ENCODE peak calls at places on chromosomes 2 and 18, in four cellular contexts. One of them, this sample, is unnamed.

GRCh38 chr2:45984366-45984765 is 312.8 kb upstream of the EPAS1 start:
- DNase-seq in neuronal stem cell: no peak
- DNase-seq in IMR-90: no peak
- DNase-seq in H9: no peak
- DNase-seq in this sample: no peak

GRCh38 chr2:130754811-130755210 is 529 bp upstream of the AMER3 start:
- DNase-seq in H9: no peak
- DNase-seq in IMR-90: no peak
- DNase-seq in neuronal stem cell: no peak
- DNase-seq in this sample: no peak

GRCh38 chr2:201707753-201708152 is 9.3 kb upstream of the MPP4 start:
- DNase-seq in neuronal stem cell: no peak
- DNase-seq in IMR-90: peak; percentile 66
- DNase-seq in H9: no peak
- DNase-seq in this sample: no peak

GRCh38 chr18:68414407-68414806 is 300.5 kb downstream of the TMX3 start:
- DNase-seq in H9: no peak
- DNase-seq in IMR-90: no peak
- DNase-seq in neuronal stem cell: no peak
- DNase-seq in this sample: no peak

GRCh38 chr2:70557171-70557838 is 3.7 kb upstream of the TGFA start:
- DNase-seq in H9: no peak
- DNase-seq in IMR-90: no peak
- DNase-seq in neuronal stem cell: no peak
- DNase-seq in this sample: no peak

GRCh38 chr18:39591647-39592046 is 2026.0 kb upstream of the CELF4 start:
- DNase-seq in IMR-90: no peak
- DNase-seq in H9: peak; percentile 64
- DNase-seq in neuronal stem cell: no peak
- DNase-seq in this sample: no peak

GRCh38 chr18:48703418-48703817 is 164.6 kb downstream of the CTIF start:
- DNase-seq in IMR-90: no peak
- DNase-seq in H9: no peak
- DNase-seq in neuronal stem cell: no peak
- DNase-seq in this sample: no peak

GRCh38 chr2:39304729-39305128 is 61.0 kb upstream of the CDKL4 start:
- DNase-seq in H9: no peak
- DNase-seq in neuronal stem cell: no peak
- DNase-seq in IMR-90: no peak
- DNase-seq in this sample: peak; percentile 29

GRCh38 chr18:75226301-75226955 is 15.8 kb downstream of the TSHZ1 start:
- DNase-seq in IMR-90: peak; percentile 18
- DNase-seq in H9: no peak
- DNase-seq in neuronal stem cell: peak; percentile 5
- DNase-seq in this sample: no peak

GRCh38 chr2:85132834-85133637 is at the start of gene TCF7L1:
- DNase-seq in IMR-90: peak; percentile 88
- DNase-seq in neuronal stem cell: peak; percentile 91
- DNase-seq in H9: peak; percentile 92
- DNase-seq in this sample: peak; percentile 92

GRCh38 chr2:240573071-240573515 is 4.8 kb downstream of the RNPEPL1 start:
- DNase-seq in IMR-90: no peak
- DNase-seq in H9: no peak
- DNase-seq in neuronal stem cell: no peak
- DNase-seq in this sample: no peak

GRCh38 chr2:177989029-177989885 is 83.3 kb downstream of the PDE11A start:
- DNase-seq in H9: no peak
- DNase-seq in IMR-90: peak; percentile 68
- DNase-seq in neuronal stem cell: no peak
- DNase-seq in this sample: peak; percentile 28

GRCh38 chr18:63508634-63509033 is 31.9 kb downstream of the SERPINB5 start:
- DNase-seq in neuronal stem cell: no peak
- DNase-seq in H9: no peak
- DNase-seq in IMR-90: no peak
- DNase-seq in this sample: no peak

GRCh38 chr2:58293056-58293455 is 51.9 kb upstream of the FANCL start:
- DNase-seq in H9: no peak
- DNase-seq in neuronal stem cell: no peak
- DNase-seq in IMR-90: no peak
- DNase-seq in this sample: no peak

GRCh38 chr2:111192778-111193368 is 72.2 kb downstream of the BCL2L11 start:
- DNase-seq in H9: no peak
- DNase-seq in IMR-90: no peak
- DNase-seq in neuronal stem cell: no peak
- DNase-seq in this sample: no peak

GRCh38 chr2:181658444-181658843 is 1.5 kb upstream of the CERKL start:
- DNase-seq in H9: peak; percentile 38
- DNase-seq in IMR-90: no peak
- DNase-seq in neuronal stem cell: no peak
- DNase-seq in this sample: no peak

GRCh38 chr2:172643142-172643541 is 87.3 kb downstream of the PDK1 start:
- DNase-seq in neuronal stem cell: no peak
- DNase-seq in H9: no peak
- DNase-seq in IMR-90: peak; percentile 93
- DNase-seq in this sample: no peak

GRCh38 chr2:8627692-8628085 is 54.2 kb upstream of the ID2 start:
- DNase-seq in IMR-90: no peak
- DNase-seq in H9: no peak
- DNase-seq in neuronal stem cell: no peak
- DNase-seq in this sample: no peak

GRCh38 chr2:46010925-46011490 is 286.2 kb upstream of the EPAS1 start:
- DNase-seq in H9: no peak
- DNase-seq in IMR-90: peak; percentile 74
- DNase-seq in neuronal stem cell: no peak
- DNase-seq in this sample: peak; percentile 66

GRCh38 chr2:128641421-128642095 is 322.9 kb upstream of the HS6ST1 start:
- DNase-seq in H9: peak; percentile 21
- DNase-seq in neuronal stem cell: no peak
- DNase-seq in IMR-90: no peak
- DNase-seq in this sample: no peak

GRCh38 chr2:52732849-52733395 is 1034.7 kb upstream of the CHAC2 start:
- DNase-seq in H9: no peak
- DNase-seq in IMR-90: no peak
- DNase-seq in neuronal stem cell: peak; percentile 5
- DNase-seq in this sample: no peak

GRCh38 chr18:7755753-7756475 is 188.8 kb downstream of the PTPRM start:
- DNase-seq in IMR-90: peak; percentile 31
- DNase-seq in neuronal stem cell: no peak
- DNase-seq in H9: no peak
- DNase-seq in this sample: peak; percentile 45

GRCh38 chr18:8982416-8983183 is 119.9 kb upstream of the NDUFV2 start:
- DNase-seq in neuronal stem cell: peak; percentile 21
- DNase-seq in IMR-90: peak; percentile 74
- DNase-seq in H9: no peak
- DNase-seq in this sample: peak; percentile 70

GRCh38 chr2:204226305-204226861 is 289.8 kb downstream of the ICOS start:
- DNase-seq in neuronal stem cell: no peak
- DNase-seq in H9: no peak
- DNase-seq in IMR-90: no peak
- DNase-seq in this sample: no peak

GRCh38 chr2:61356261-61356957 is 114.5 kb downstream of the USP34 start:
- DNase-seq in IMR-90: peak; percentile 50
- DNase-seq in H9: no peak
- DNase-seq in neuronal stem cell: no peak
- DNase-seq in this sample: peak; percentile 70

GRCh38 chr2:52964916-52965530 is 802.6 kb upstream of the CHAC2 start:
- DNase-seq in IMR-90: no peak
- DNase-seq in H9: no peak
- DNase-seq in neuronal stem cell: no peak
- DNase-seq in this sample: no peak

GRCh38 chr18:76960528-76961035 is 138.2 kb downstream of the ZNF236 start:
- DNase-seq in neuronal stem cell: no peak
- DNase-seq in IMR-90: no peak
- DNase-seq in H9: no peak
- DNase-seq in this sample: no peak

GRCh38 chr2:241803387-241804325 is 5.3 kb upstream of the NEU4 start:
- DNase-seq in IMR-90: peak; percentile 31
- DNase-seq in neuronal stem cell: no peak
- DNase-seq in H9: peak; percentile 51
- DNase-seq in this sample: no peak

GRCh38 chr2:240896871-240897692 is 1.1 kb upstream of the MAB21L4 start:
- DNase-seq in H9: no peak
- DNase-seq in neuronal stem cell: no peak
- DNase-seq in IMR-90: no peak
- DNase-seq in this sample: no peak

GRCh38 chr2:8402222-8402621 is 279.6 kb upstream of the ID2 start:
- DNase-seq in H9: no peak
- DNase-seq in IMR-90: no peak
- DNase-seq in neuronal stem cell: no peak
- DNase-seq in this sample: no peak

DNA sequence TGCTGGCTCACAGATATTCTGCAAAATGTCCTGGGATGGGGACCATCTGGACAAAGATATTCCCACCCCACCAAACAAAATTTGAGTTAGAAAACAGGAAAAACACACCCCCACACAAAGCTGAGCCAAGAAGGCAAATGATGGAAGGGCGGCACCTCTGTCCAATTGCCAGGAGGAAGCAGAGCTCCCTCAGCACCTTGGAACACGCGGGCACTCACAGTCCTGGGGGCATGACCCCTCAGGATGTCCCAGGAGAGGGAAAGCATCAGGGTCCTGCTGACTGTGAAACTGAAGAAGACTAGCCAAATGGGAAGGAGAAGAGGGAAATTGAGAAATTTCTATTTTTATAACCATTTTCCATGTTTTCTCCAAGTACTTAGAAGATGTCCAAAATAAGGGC is 290.1 kb upstream of the ACVR2A start:
- DNase-seq in IMR-90: no peak
- DNase-seq in H9: no peak
- DNase-seq in neuronal stem cell: no peak
- DNase-seq in this sample: no peak
- H2BK5ac ChIP-seq in IMR-90: no peak overlapping the region
- H2BK5ac ChIP-seq in H9: no peak overlapping the region
- H2BK5ac ChIP-seq in neuronal stem cell: no peak overlapping the region
- H2BK5ac ChIP-seq in this sample: no peak overlapping the region

GRCh38 chr2:216687646-216688045 is 7.7 kb downstream of the IGFBP5 start:
- DNase-seq in IMR-90: no peak
- DNase-seq in H9: peak; percentile 80
- DNase-seq in neuronal stem cell: no peak
- DNase-seq in this sample: no peak
- H4K91ac ChIP-seq in IMR-90: no peak overlapping the region
- H4K91ac ChIP-seq in H9: no peak overlapping the region
- H4K91ac ChIP-seq in neuronal stem cell: no peak overlapping the region
- H4K91ac ChIP-seq in this sample: no peak overlapping the region

GRCh38 chr2:163662141-163662780 is 73.5 kb downstream of the FIGN start:
- DNase-seq in neuronal stem cell: no peak
- DNase-seq in H9: no peak
- DNase-seq in IMR-90: peak; percentile 37
- DNase-seq in this sample: no peak
- H3K4me1 ChIP-seq in neuronal stem cell: no peaks in the 10 kb centered on the region
- H3K4me1 ChIP-seq in H9: peaks cover 6% of the 10 kb centered on the region
- H3K4me1 ChIP-seq in IMR-90: peaks cover 7% of the 10 kb centered on the region
- H3K4me1 ChIP-seq in this sample: peaks cover 8% of the 10 kb centered on the region

DNA sequence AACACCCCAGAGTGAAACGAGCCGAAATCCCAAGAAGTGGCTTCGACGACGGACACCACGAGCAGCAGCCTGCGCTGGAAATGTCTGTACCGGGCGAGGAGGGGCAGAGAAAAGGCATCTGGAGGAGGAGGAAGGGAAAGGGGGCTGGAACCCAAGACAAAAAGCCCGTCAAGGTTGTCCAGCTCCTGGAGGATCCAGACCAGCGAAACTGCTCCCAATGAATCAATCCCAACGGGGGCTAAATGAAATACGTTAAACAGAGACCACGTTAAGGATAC is 481 bp downstream of the CCDC88A start:
- DNase-seq in H9: peak; percentile 48
- DNase-seq in IMR-90: peak; percentile 18
- DNase-seq in neuronal stem cell: no peak
- DNase-seq in this sample: peak; percentile 62
- H2BK5ac ChIP-seq in H9: no peak overlapping the region
- H2BK5ac ChIP-seq in IMR-90: peak overlapping the region; percentile 86
- H2BK5ac ChIP-seq in neuronal stem cell: peak overlapping the region; percentile 87
- H2BK5ac ChIP-seq in this sample: peak overlapping the region; percentile 71

GRCh38 chr2:158905824-158906223 is 62.6 kb upstream of the TANC1 start:
- DNase-seq in H9: no peak
- DNase-seq in neuronal stem cell: no peak
- DNase-seq in IMR-90: peak; percentile 73
- DNase-seq in this sample: peak; percentile 66
- H4K91ac ChIP-seq in H9: no peak overlapping the region
- H4K91ac ChIP-seq in neuronal stem cell: no peak overlapping the region
- H4K91ac ChIP-seq in IMR-90: no peak overlapping the region
- H4K91ac ChIP-seq in this sample: no peak overlapping the region

GRCh38 chr2:234996467-234997270 is 44.9 kb downstream of the SH3BP4 start:
- DNase-seq in H9: peak; percentile 91
- DNase-seq in neuronal stem cell: peak; percentile 69
- DNase-seq in IMR-90: peak; percentile 79
- DNase-seq in this sample: peak; percentile 83

GRCh38 chr2:234995332-234996007 is 43.7 kb downstream of the SH3BP4 start:
- DNase-seq in neuronal stem cell: no peak
- DNase-seq in H9: no peak
- DNase-seq in IMR-90: no peak
- DNase-seq in this sample: no peak

GRCh38 chr2:234997389-234997788 is 45.6 kb downstream of the SH3BP4 start:
- DNase-seq in neuronal stem cell: no peak
- DNase-seq in H9: no peak
- DNase-seq in IMR-90: no peak
- DNase-seq in this sample: no peak

GRCh38 chr2:234994340-234995321 is 42.8 kb downstream of the SH3BP4 start:
- DNase-seq in neuronal stem cell: no peak
- DNase-seq in H9: no peak
- DNase-seq in IMR-90: no peak
- DNase-seq in this sample: no peak

DNA sequence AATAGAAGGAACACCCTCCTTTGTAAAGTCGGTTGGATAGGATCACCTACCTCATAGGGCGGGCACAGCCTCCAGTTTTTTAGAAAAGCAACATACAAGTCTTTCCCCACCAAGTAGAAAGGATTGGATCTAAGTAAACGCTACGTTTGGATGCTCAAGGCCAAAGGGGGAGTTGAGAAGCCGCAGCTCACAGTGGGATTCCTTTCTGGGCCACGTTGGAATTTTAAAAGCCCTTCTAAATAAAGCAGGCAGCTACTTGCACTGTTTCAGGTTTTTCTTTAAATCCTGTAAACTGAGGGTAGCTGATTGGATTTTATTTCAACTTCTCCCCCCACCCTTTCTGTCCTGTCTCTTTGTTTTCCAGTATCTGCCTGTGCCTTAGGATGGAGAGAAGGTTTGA is 44.2 kb downstream of the SH3BP4 start:
- DNase-seq in H9: no peak
- DNase-seq in IMR-90: no peak
- DNase-seq in neuronal stem cell: no peak
- DNase-seq in this sample: no peak
- H3K4me1 ChIP-seq in H9: peaks cover 8% of the 10 kb centered on the region
- H3K4me1 ChIP-seq in IMR-90: peaks cover 75% of the 10 kb centered on the region
- H3K4me1 ChIP-seq in neuronal stem cell: peaks cover 28% of the 10 kb centered on the region
- H3K4me1 ChIP-seq in this sample: peaks cover 67% of the 10 kb centered on the region